ENCODE peak calls at places on chromosomes 13 and 19, in seven cellular contexts. I is GM23338, H is nephron progenitor cell, S is suprapubic skin, F is osteocyte, Q is body of pancreas, X is RWPE1. D is an unnamed sample.
A peak's percentile ranks its signal among the peaks of the same experiment; 100 is the strongest.

GRCh38 chr19:34428549-34429285 is 536 bp downstream of the UBA2 start:
- DNase-seq in I (peak; percentile 37), Q (no peak), S (no peak), X (peak; percentile 47), H (no peak), F (no peak), D (no peak)

GRCh38 chr13:83297591-83298305 is 584.5 kb downstream of the SLITRK1 start:
- DNase-seq in Q (no peak), X (no peak), H (no peak), S (no peak), F (no peak), I (no peak), D (no peak)

GRCh38 chr19:21423057-21424041 is 26.4 kb downstream of the ZNF493 start:
- DNase-seq in F (no peak), Q (no peak), S (no peak), X (no peak), I (no peak), H (no peak), D (no peak)

GRCh38 chr19:35216026-35216832 is 12.3 kb downstream of the FAM187B start:
- DNase-seq in S (peak; percentile 11), F (no peak), I (no peak), X (no peak), Q (no peak), H (no peak), D (no peak)

GRCh38 chr19:1087813-1088418 is 7.3 kb downstream of the POLR2E start:
- DNase-seq in I (no peak), X (no peak), H (no peak), F (no peak), Q (no peak), S (no peak), D (no peak)

GRCh38 chr13:75760182-75760981 is 124.3 kb downstream of the LMO7 start:
- DNase-seq in F (no peak), H (no peak), S (no peak), X (peak; percentile 68), Q (peak; percentile 72), I (no peak), D (no peak)

GRCh38 chr13:25771641-25772478 is 280.0 kb downstream of the SHISA2 start:
- DNase-seq in S (no peak), F (no peak), X (no peak), Q (no peak), H (no peak), I (peak; percentile 17), D (no peak)

GRCh38 chr13:66617786-66618185 is 612.4 kb downstream of the PCDH9 start:
- DNase-seq in I (peak; percentile 1), S (no peak), F (no peak), H (no peak), X (no peak), Q (no peak), D (no peak)

GRCh38 chr13:92716749-92717148 is 509.9 kb upstream of the GPC6 start:
- DNase-seq in H (no peak), S (no peak), F (no peak), X (no peak), I (peak; percentile 30), Q (no peak), D (no peak)
- TF ChIP-seq CTCF in H (no peak), S (no peak), F (peak; percentile 60), X (no peak), I (peak; percentile 48), Q (no peak), D (peak; percentile 22)

GRCh38 chr19:43777163-43777700 is 3.5 kb downstream of the KCNN4 start:
- DNase-seq in X (no peak), S (no peak), Q (no peak), I (no peak), F (no peak), H (no peak), D (no peak)

GRCh38 chr19:43775299-43775890 is 5.4 kb downstream of the KCNN4 start:
- DNase-seq in F (no peak), Q (no peak), S (no peak), X (no peak), H (no peak), I (no peak), D (no peak)

GRCh38 chr19:43776285-43776684 is 4.5 kb downstream of the KCNN4 start:
- DNase-seq in H (no peak), X (no peak), I (no peak), F (no peak), Q (no peak), S (no peak), D (no peak)

GRCh38 chr19:43773725-43774102 is 7.1 kb downstream of the KCNN4 start:
- DNase-seq in I (peak; percentile 63), X (no peak), Q (no peak), H (no peak), F (no peak), S (no peak), D (no peak)

DNA sequence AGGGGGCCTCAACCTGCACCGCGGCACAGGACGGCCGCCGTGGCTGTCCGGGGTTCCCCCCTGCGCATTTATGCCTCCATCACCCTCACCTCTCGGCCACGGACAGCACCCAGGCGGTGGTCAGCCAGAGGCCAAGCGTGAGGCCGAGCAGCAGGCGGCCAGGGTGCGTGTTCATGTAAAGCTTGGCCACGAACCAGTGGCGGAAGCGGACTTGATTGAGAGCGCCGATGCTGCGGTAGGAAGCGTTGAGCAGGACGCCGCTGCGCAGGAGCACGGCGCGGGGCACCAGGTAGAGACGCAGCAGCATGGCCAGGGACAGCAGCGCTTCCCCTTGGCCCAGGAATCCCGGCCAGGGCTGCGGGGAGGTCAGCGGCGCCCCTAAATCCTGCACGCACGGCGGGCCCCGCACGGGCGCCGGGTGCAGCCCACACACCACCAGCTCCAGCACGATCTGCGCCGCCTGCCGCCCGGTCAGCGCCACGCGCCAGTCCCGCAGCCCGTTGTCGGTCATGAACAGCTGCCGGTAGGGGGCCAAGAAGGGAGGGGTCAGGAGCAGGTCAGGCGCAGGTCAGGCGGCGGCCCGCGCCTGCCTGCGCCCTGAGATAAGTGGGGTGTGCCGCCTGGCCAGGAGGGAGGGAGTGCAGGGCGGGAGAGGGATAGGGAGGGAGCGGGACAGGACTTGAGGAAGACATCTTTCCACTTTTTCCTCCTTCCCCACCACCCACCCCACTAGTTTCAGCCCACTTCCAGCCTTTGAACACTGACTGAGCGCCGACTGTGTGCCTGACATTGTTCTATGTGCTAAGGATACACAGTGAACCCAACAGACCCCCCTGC is 6.5 kb downstream of the KCNN4 start:
- DNase-seq in H (peak; percentile 86), Q (peak; percentile 72), X (no peak), S (no peak), I (peak; percentile 91), F (no peak), D (peak; percentile 72)
- TF ChIP-seq CTCF in H (peak; percentile 57), Q (peak; percentile 42), X (no peak), S (peak; percentile 65), I (peak; percentile 56), F (peak; percentile 61), D (peak; percentile 72)

GRCh38 chr19:14147797-14148605 is 11.6 kb upstream of the ASF1B start:
- DNase-seq in F (no peak), S (no peak), H (peak; percentile 80), X (peak; percentile 58), Q (peak; percentile 67), I (peak; percentile 75), D (peak; percentile 65)
- TF ChIP-seq CTCF in F (peak; percentile 75), S (peak; percentile 75), H (peak; percentile 79), X (peak; percentile 71), Q (peak; percentile 49), I (peak; percentile 60), D (peak; percentile 79)

GRCh38 chr19:17580470-17581000 is 25.1 kb downstream of the COLGALT1 start:
- DNase-seq in Q (no peak), I (peak; percentile 67), X (no peak), H (no peak), F (no peak), S (no peak), D (no peak)
- TF ChIP-seq CTCF in Q (no peak), I (peak; percentile 51), X (no peak), H (no peak), F (no peak), S (no peak), D (no peak)

GRCh38 chr19:38557205-38557799 is 60.5 kb downstream of the MAP4K1 start:
- DNase-seq in F (no peak), Q (no peak), X (no peak), I (no peak), H (no peak), S (no peak), D (no peak)
- TF ChIP-seq CTCF in F (no peak), Q (no peak), X (no peak), I (no peak), H (no peak), S (no peak), D (no peak)

DNA sequence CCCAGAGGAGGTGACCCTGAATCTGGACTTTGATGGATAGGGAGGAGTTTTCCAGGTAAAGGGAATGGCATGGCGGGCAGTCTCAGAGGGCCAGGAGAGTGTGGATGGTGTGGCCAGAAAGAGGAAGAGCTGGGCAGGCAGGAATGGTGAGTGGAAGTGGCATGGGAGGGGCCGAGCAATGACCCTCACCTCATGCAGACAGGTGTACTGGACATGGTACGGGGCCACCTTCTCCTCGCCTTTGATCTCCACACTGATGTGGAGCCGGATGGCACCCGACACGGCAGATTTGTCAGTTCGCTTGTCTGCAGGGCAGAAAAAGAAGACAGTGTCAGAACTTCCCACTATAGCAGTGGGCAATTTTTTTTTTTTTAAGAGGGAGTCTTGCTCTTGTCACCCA is 45.5 kb downstream of the UNC13A start:
- DNase-seq in X (no peak), S (no peak), I (no peak), F (no peak), Q (no peak), H (no peak), D (no peak)
- TF ChIP-seq CTCF in X (no peak), S (no peak), I (no peak), F (no peak), Q (no peak), H (no peak), D (no peak)

GRCh38 chr13:112929778-112930055 is 39.3 kb upstream of the MCF2L start:
- DNase-seq in I (no peak), F (no peak), H (no peak), S (no peak), Q (no peak), X (no peak), D (no peak)

GRCh38 chr13:112932971-112933370 is 36.0 kb upstream of the MCF2L start:
- DNase-seq in X (no peak), S (no peak), Q (no peak), H (no peak), F (no peak), I (no peak), D (no peak)

GRCh38 chr13:112930192-112930591 is 38.8 kb upstream of the MCF2L start:
- DNase-seq in Q (no peak), X (no peak), S (no peak), H (no peak), F (no peak), I (no peak), D (no peak)

GRCh38 chr13:112928958-112929777 is 39.8 kb upstream of the MCF2L start:
- DNase-seq in X (no peak), S (no peak), Q (peak; percentile 64), F (no peak), I (no peak), H (no peak), D (no peak)

GRCh38 chr13:112931028-112931934 is 37.7 kb upstream of the MCF2L start:
- DNase-seq in I (peak; percentile 74), H (peak; percentile 48), S (no peak), Q (no peak), X (peak; percentile 47), F (no peak), D (peak; percentile 54)
- TF ChIP-seq CTCF in I (peak; percentile 66), H (peak; percentile 49), S (peak; percentile 61), Q (no peak), X (peak; percentile 77), F (peak; percentile 71), D (peak; percentile 69)

D was measured in neural crest cell.